ENCODE peak calls at places on chromosomes 5 and 9, in seven cellular contexts. One of them, this sample, is unnamed.

GRCh38 chr9:7402704-7403389 is 396.7 kb downstream of the DMAC1 start:
- DNase-seq in neuronal stem cell: no peak
- DNase-seq in H9: no peak
- DNase-seq in mesendoderm: peak
- DNase-seq in trophoblast cell: no peak
- DNase-seq in H1: no peak
- DNase-seq in mesenchymal stem cell: peak
- DNase-seq in this sample: no peak

GRCh38 chr9:22214497-22215031 is 205.5 kb upstream of the CDKN2B start:
- DNase-seq in trophoblast cell: no peak
- DNase-seq in mesenchymal stem cell: peak
- DNase-seq in H1: no peak
- DNase-seq in H9: no peak
- DNase-seq in mesendoderm: no peak
- DNase-seq in neuronal stem cell: no peak
- DNase-seq in this sample: peak

GRCh38 chr5:142551242-142552067 is 134.4 kb downstream of the FGF1 start:
- DNase-seq in H1: peak
- DNase-seq in mesenchymal stem cell: peak
- DNase-seq in mesendoderm: peak
- DNase-seq in neuronal stem cell: peak
- DNase-seq in trophoblast cell: peak
- DNase-seq in H9: peak
- DNase-seq in this sample: peak

GRCh38 chr9:131584858-131585257 is 39.5 kb downstream of the PRRT1B start:
- DNase-seq in mesenchymal stem cell: no peak
- DNase-seq in H1: no peak
- DNase-seq in mesendoderm: no peak
- DNase-seq in trophoblast cell: no peak
- DNase-seq in neuronal stem cell: no peak
- DNase-seq in H9: no peak
- DNase-seq in this sample: no peak

GRCh38 chr9:110180713-110181434 is 27.1 kb downstream of the C9orf152 start:
- DNase-seq in trophoblast cell: no peak
- DNase-seq in H9: no peak
- DNase-seq in neuronal stem cell: no peak
- DNase-seq in mesenchymal stem cell: peak
- DNase-seq in H1: no peak
- DNase-seq in mesendoderm: no peak
- DNase-seq in this sample: peak

GRCh38 chr9:137164370-137165249 is 5.2 kb downstream of the LRRC26 start:
- DNase-seq in mesenchymal stem cell: no peak
- DNase-seq in H1: no peak
- DNase-seq in neuronal stem cell: no peak
- DNase-seq in trophoblast cell: no peak
- DNase-seq in H9: no peak
- DNase-seq in mesendoderm: no peak
- DNase-seq in this sample: no peak

GRCh38 chr5:149853019-149853648 is 91.5 kb downstream of the PDE6A start:
- DNase-seq in neuronal stem cell: peak
- DNase-seq in mesenchymal stem cell: peak
- DNase-seq in H9: peak
- DNase-seq in H1: peak
- DNase-seq in mesendoderm: peak
- DNase-seq in trophoblast cell: peak
- DNase-seq in this sample: peak

GRCh38 chr9:37732086-37732744 is 21.4 kb upstream of the TRMT10B start:
- DNase-seq in mesendoderm: peak
- DNase-seq in H1: no peak
- DNase-seq in mesenchymal stem cell: no peak
- DNase-seq in H9: no peak
- DNase-seq in trophoblast cell: no peak
- DNase-seq in neuronal stem cell: no peak
- DNase-seq in this sample: no peak

GRCh38 chr9:28365736-28366135 is 792.5 kb upstream of the C9orf72 start:
- DNase-seq in trophoblast cell: no peak
- DNase-seq in mesendoderm: peak
- DNase-seq in mesenchymal stem cell: peak
- DNase-seq in neuronal stem cell: no peak
- DNase-seq in H1: no peak
- DNase-seq in H9: no peak
- DNase-seq in this sample: no peak

GRCh38 chr9:98971168-98971914 is 27.6 kb downstream of the COL15A1 start:
- DNase-seq in H1: no peak
- DNase-seq in neuronal stem cell: peak
- DNase-seq in trophoblast cell: no peak
- DNase-seq in mesendoderm: peak
- DNase-seq in mesenchymal stem cell: peak
- DNase-seq in H9: no peak
- DNase-seq in this sample: peak

GRCh38 chr5:127040779-127041520 is 10.6 kb upstream of the MARCHF3 start:
- DNase-seq in mesenchymal stem cell: no peak
- DNase-seq in trophoblast cell: no peak
- DNase-seq in H9: peak
- DNase-seq in mesendoderm: peak
- DNase-seq in neuronal stem cell: no peak
- DNase-seq in H1: no peak
- DNase-seq in this sample: peak

GRCh38 chr9:96232539-96233241 is 69.3 kb downstream of the HSD17B3 start:
- DNase-seq in neuronal stem cell: peak
- DNase-seq in H9: peak
- DNase-seq in H1: no peak
- DNase-seq in mesendoderm: peak
- DNase-seq in mesenchymal stem cell: peak
- DNase-seq in trophoblast cell: no peak
- DNase-seq in this sample: peak

GRCh38 chr5:130808691-130809090 is 356.4 kb downstream of the HINT1 start:
- DNase-seq in H9: no peak
- DNase-seq in neuronal stem cell: no peak
- DNase-seq in trophoblast cell: no peak
- DNase-seq in mesendoderm: no peak
- DNase-seq in H1: no peak
- DNase-seq in mesenchymal stem cell: no peak
- DNase-seq in this sample: no peak

GRCh38 chr9:82580921-82581320 is 482.0 kb downstream of the RASEF start:
- DNase-seq in neuronal stem cell: no peak
- DNase-seq in trophoblast cell: no peak
- DNase-seq in H9: no peak
- DNase-seq in mesenchymal stem cell: no peak
- DNase-seq in H1: no peak
- DNase-seq in mesendoderm: no peak
- DNase-seq in this sample: no peak

GRCh38 chr9:91346644-91347043 is 15.1 kb downstream of the AUH start:
- DNase-seq in mesenchymal stem cell: peak
- DNase-seq in neuronal stem cell: no peak
- DNase-seq in trophoblast cell: no peak
- DNase-seq in H9: no peak
- DNase-seq in H1: no peak
- DNase-seq in mesendoderm: no peak
- DNase-seq in this sample: peak

GRCh38 chr5:146466521-146467349 is 19.6 kb downstream of the TCERG1 start:
- DNase-seq in neuronal stem cell: no peak
- DNase-seq in mesendoderm: no peak
- DNase-seq in H9: no peak
- DNase-seq in trophoblast cell: no peak
- DNase-seq in H1: no peak
- DNase-seq in mesenchymal stem cell: peak
- DNase-seq in this sample: peak

GRCh38 chr9:70971698-70972097 is 149.7 kb downstream of the TRPM3 start:
- DNase-seq in trophoblast cell: no peak
- DNase-seq in mesenchymal stem cell: no peak
- DNase-seq in H1: no peak
- DNase-seq in neuronal stem cell: no peak
- DNase-seq in H9: no peak
- DNase-seq in mesendoderm: peak
- DNase-seq in this sample: no peak

GRCh38 chr5:91910655-91911054 is 527.5 kb upstream of the ARRDC3 start:
- DNase-seq in neuronal stem cell: no peak
- DNase-seq in mesenchymal stem cell: no peak
- DNase-seq in H9: no peak
- DNase-seq in mesendoderm: no peak
- DNase-seq in trophoblast cell: no peak
- DNase-seq in H1: no peak
- DNase-seq in this sample: no peak

GRCh38 chr5:160213537-160213936 is 15.8 kb upstream of the FABP6 start:
- DNase-seq in mesenchymal stem cell: no peak
- DNase-seq in trophoblast cell: no peak
- DNase-seq in H1: no peak
- DNase-seq in H9: no peak
- DNase-seq in neuronal stem cell: no peak
- DNase-seq in mesendoderm: no peak
- DNase-seq in this sample: peak

GRCh38 chr9:79360387-79361347 is 211.1 kb upstream of the TLE4 start:
- DNase-seq in trophoblast cell: peak
- DNase-seq in mesenchymal stem cell: peak
- DNase-seq in H1: peak
- DNase-seq in mesendoderm: peak
- DNase-seq in H9: peak
- DNase-seq in neuronal stem cell: no peak
- DNase-seq in this sample: peak
- H3K4ac ChIP-seq in trophoblast cell: no peak
- H3K4ac ChIP-seq in mesenchymal stem cell: no peak
- H3K4ac ChIP-seq in H1: no peak
- H3K4ac ChIP-seq in mesendoderm: no peak
- H3K4ac ChIP-seq in H9: no peak
- H3K4ac ChIP-seq in neuronal stem cell: no peak
- H3K4ac ChIP-seq in this sample: peak

GRCh38 chr5:181221105-181221791 is 1.8 kb upstream of the TRIM41 start:
- DNase-seq in H9: no peak
- DNase-seq in mesendoderm: no peak
- DNase-seq in mesenchymal stem cell: no peak
- DNase-seq in H1: no peak
- DNase-seq in neuronal stem cell: peak
- DNase-seq in trophoblast cell: no peak
- DNase-seq in this sample: no peak

GRCh38 chr5:181221792-181222629 is 1.1 kb upstream of the TRIM41 start:
- DNase-seq in neuronal stem cell: peak
- DNase-seq in mesendoderm: peak
- DNase-seq in H9: peak
- DNase-seq in mesenchymal stem cell: peak
- DNase-seq in H1: peak
- DNase-seq in trophoblast cell: peak
- DNase-seq in this sample: peak

GRCh38 chr5:181223729-181224389 is 778 bp downstream of the TRIM41 start:
- DNase-seq in trophoblast cell: peak
- DNase-seq in H9: peak
- DNase-seq in H1: no peak
- DNase-seq in mesendoderm: peak
- DNase-seq in mesenchymal stem cell: peak
- DNase-seq in neuronal stem cell: peak
- DNase-seq in this sample: peak

GRCh38 chr5:181223041-181223728 is at the start of gene TRIM41:
- DNase-seq in trophoblast cell: peak
- DNase-seq in mesendoderm: peak
- DNase-seq in neuronal stem cell: peak
- DNase-seq in H9: peak
- DNase-seq in mesenchymal stem cell: peak
- DNase-seq in H1: peak
- DNase-seq in this sample: peak

DNA sequence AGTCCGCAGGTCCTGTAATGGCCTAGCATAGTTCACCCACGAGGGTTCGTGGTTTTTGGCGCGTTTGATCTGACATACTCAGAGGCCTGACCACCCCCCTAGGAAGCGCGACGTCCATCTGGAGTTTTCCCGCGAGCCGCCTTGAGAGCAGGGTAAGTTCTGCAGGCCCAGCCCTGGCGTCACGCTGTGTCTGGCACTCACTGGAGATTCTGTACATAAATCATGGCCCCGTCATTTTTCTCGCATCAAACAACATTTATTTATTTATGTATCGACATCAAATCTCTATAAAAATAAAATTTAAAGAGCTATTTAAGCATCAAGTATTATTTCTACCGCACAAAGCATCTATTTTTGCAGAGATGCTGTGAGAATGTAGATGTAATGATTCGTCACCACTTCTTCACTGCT is 446 bp upstream of the TRIM41 start:
- DNase-seq in trophoblast cell: no peak
- DNase-seq in H9: no peak
- DNase-seq in mesenchymal stem cell: peak
- DNase-seq in H1: no peak
- DNase-seq in neuronal stem cell: no peak
- DNase-seq in mesendoderm: no peak
- DNase-seq in this sample: no peak
- H3K23ac ChIP-seq in trophoblast cell: no peak
- H3K23ac ChIP-seq in H9: no peak
- H3K23ac ChIP-seq in mesenchymal stem cell: no peak
- H3K23ac ChIP-seq in H1: no peak
- H3K23ac ChIP-seq in neuronal stem cell: peak
- H3K23ac ChIP-seq in mesendoderm: no peak
- H3K23ac ChIP-seq in this sample: peak

GRCh38 chr5:113163328-113163727 is 186.7 kb downstream of the DCP2 start:
- DNase-seq in trophoblast cell: no peak
- DNase-seq in neuronal stem cell: no peak
- DNase-seq in mesendoderm: no peak
- DNase-seq in H9: no peak
- DNase-seq in mesenchymal stem cell: peak
- DNase-seq in H1: no peak
- DNase-seq in this sample: peak
- H3K4ac ChIP-seq in trophoblast cell: no peak
- H3K4ac ChIP-seq in neuronal stem cell: no peak
- H3K4ac ChIP-seq in mesendoderm: no peak
- H3K4ac ChIP-seq in H9: no peak
- H3K4ac ChIP-seq in mesenchymal stem cell: no peak
- H3K4ac ChIP-seq in H1: no peak
- H3K4ac ChIP-seq in this sample: no peak

GRCh38 chr9:120890415-120891254 is 13.6 kb upstream of the PHF19 start:
- DNase-seq in mesendoderm: no peak
- DNase-seq in H9: no peak
- DNase-seq in trophoblast cell: no peak
- DNase-seq in mesenchymal stem cell: peak
- DNase-seq in neuronal stem cell: no peak
- DNase-seq in H1: no peak
- DNase-seq in this sample: no peak

GRCh38 chr9:120889606-120890396 is 12.8 kb upstream of the PHF19 start:
- DNase-seq in H9: no peak
- DNase-seq in mesenchymal stem cell: no peak
- DNase-seq in trophoblast cell: no peak
- DNase-seq in H1: no peak
- DNase-seq in mesendoderm: no peak
- DNase-seq in neuronal stem cell: no peak
- DNase-seq in this sample: no peak

GRCh38 chr9:120885968-120886367 is 9.0 kb upstream of the PHF19 start:
- DNase-seq in H1: no peak
- DNase-seq in mesenchymal stem cell: no peak
- DNase-seq in H9: no peak
- DNase-seq in mesendoderm: no peak
- DNase-seq in trophoblast cell: no peak
- DNase-seq in neuronal stem cell: no peak
- DNase-seq in this sample: peak

GRCh38 chr9:120886490-120886967 is 9.5 kb upstream of the PHF19 start:
- DNase-seq in mesendoderm: no peak
- DNase-seq in H1: no peak
- DNase-seq in mesenchymal stem cell: peak
- DNase-seq in trophoblast cell: no peak
- DNase-seq in neuronal stem cell: no peak
- DNase-seq in H9: no peak
- DNase-seq in this sample: peak

DNA sequence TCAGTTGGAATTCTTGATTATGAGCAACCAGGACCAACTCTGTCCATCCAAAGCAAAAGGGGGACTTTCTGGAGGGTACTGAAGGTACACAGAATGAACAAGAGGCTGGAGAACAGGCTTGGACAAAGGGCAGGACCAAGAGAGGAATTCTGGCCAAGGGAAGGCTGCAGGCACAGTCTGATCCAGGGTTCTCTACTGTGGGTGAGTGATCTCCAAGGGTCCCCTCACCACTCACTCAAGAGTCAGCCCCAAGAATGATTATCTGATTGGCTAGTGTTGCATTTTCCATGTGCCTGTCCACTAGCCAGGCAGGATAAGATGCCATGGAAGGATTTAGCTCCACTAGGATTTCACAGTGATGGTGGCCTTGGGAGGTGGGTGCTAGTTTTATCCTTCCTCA is 11.6 kb upstream of the PHF19 start:
- DNase-seq in mesendoderm: no peak
- DNase-seq in mesenchymal stem cell: no peak
- DNase-seq in trophoblast cell: no peak
- DNase-seq in H9: no peak
- DNase-seq in neuronal stem cell: no peak
- DNase-seq in H1: no peak
- DNase-seq in this sample: no peak
- H3K23ac ChIP-seq in mesendoderm: no peak
- H3K23ac ChIP-seq in mesenchymal stem cell: no peak
- H3K23ac ChIP-seq in trophoblast cell: no peak
- H3K23ac ChIP-seq in H9: no peak
- H3K23ac ChIP-seq in neuronal stem cell: no peak
- H3K23ac ChIP-seq in H1: no peak
- H3K23ac ChIP-seq in this sample: no peak